ENCODE peak calls at places on chromosomes 12 and 14, in six cellular contexts. K is H9, P is IMR-90, M is neuronal stem cell, Q is mesenchymal stem cell, B is trophoblast cell. T is an unnamed sample.
A peak's percentile ranks its signal among the peaks of the same experiment; 100 is the strongest.

GRCh38 chr14:77301103-77301502 is 19.6 kb downstream of the POMT2 start:
- DNase-seq in K (peak; percentile 88), P (peak; percentile 85), M (peak; percentile 66), Q (peak; percentile 87), B (peak; percentile 90), T (peak; percentile 83)

GRCh38 chr12:99648183-99648582 is 630 bp downstream of the GARIN6 start:
- DNase-seq in K (no peak), P (no peak), M (no peak), Q (no peak), B (no peak), T (no peak)

GRCh38 chr12:114685869-114686268 is 1.9 kb upstream of the TBX3 start:
- DNase-seq in K (peak; percentile 53), P (peak; percentile 71), M (no peak), Q (no peak), B (no peak), T (no peak)

GRCh38 chr12:263574-263973 is 938 bp upstream of the SLC6A13 start:
- DNase-seq in K (no peak), P (peak; percentile 68), M (no peak), Q (no peak), B (peak; percentile 7), T (no peak)

GRCh38 chr14:86646688-86647687 is 1117.0 kb downstream of the FLRT2 start:
- DNase-seq in K (no peak), P (peak; percentile 70), M (no peak), Q (peak; percentile 28), B (peak; percentile 1), T (no peak)

GRCh38 chr14:55354500-55354899 is 57.1 kb downstream of the ATG14 start:
- DNase-seq in K (peak; percentile 76), P (peak; percentile 48), M (peak; percentile 9), Q (peak; percentile 56), B (peak; percentile 69), T (peak; percentile 21)

GRCh38 chr12:121784460-121784859 is 9.0 kb downstream of the RHOF start:
- DNase-seq in K (no peak), P (peak; percentile 93), M (no peak), Q (peak; percentile 83), B (peak; percentile 78), T (no peak)

GRCh38 chr14:60573943-60574496 is 65.1 kb downstream of the SIX6 start:
- DNase-seq in K (no peak), P (no peak), M (no peak), Q (no peak), B (no peak), T (no peak)

GRCh38 chr12:2229661-2230539 is 177.1 kb downstream of the CACNA1C start:
- DNase-seq in K (peak; percentile 89), P (no peak), M (no peak), Q (no peak), B (no peak), T (peak; percentile 67)

GRCh38 chr12:51009038-51009437 is 17.1 kb downstream of the SLC11A2 start:
- DNase-seq in K (no peak), P (no peak), M (no peak), Q (no peak), B (peak; percentile 48), T (no peak)

GRCh38 chr14:23883684-23884540 is 69.7 kb upstream of the DHRS4 start:
- DNase-seq in K (no peak), P (no peak), M (no peak), Q (no peak), B (no peak), T (no peak)

GRCh38 chr12:52230364-52231281 is 2.4 kb upstream of the KRT7 start:
- DNase-seq in K (no peak), P (peak; percentile 68), M (no peak), Q (peak; percentile 56), B (peak; percentile 96), T (no peak)

GRCh38 chr12:108724890-108725151 is 6.5 kb downstream of the CORO1C start:
- DNase-seq in K (no peak), P (no peak), M (no peak), Q (no peak), B (no peak), T (no peak)

GRCh38 chr14:89589400-89590128 is 172.5 kb upstream of the FOXN3 start:
- DNase-seq in K (no peak), P (no peak), M (no peak), Q (no peak), B (no peak), T (no peak)

GRCh38 chr12:19572920-19573558 is 133.7 kb downstream of the AEBP2 start:
- DNase-seq in K (peak; percentile 86), P (peak; percentile 66), M (no peak), Q (peak; percentile 55), B (peak; percentile 48), T (peak; percentile 69)

GRCh38 chr12:69987453-69988102 is 162.6 kb downstream of the MYRFL start:
- DNase-seq in K (no peak), P (peak; percentile 94), M (no peak), Q (peak; percentile 90), B (peak; percentile 95), T (no peak)

GRCh38 chr12:65962921-65963883 is 138.9 kb downstream of the HMGA2 start:
- DNase-seq in K (peak; percentile 77), P (no peak), M (no peak), Q (no peak), B (peak; percentile 37), T (peak; percentile 77)

GRCh38 chr12:69534389-69534822 is 50.9 kb upstream of the CCT2 start:
- DNase-seq in K (peak; percentile 89), P (peak; percentile 100), M (peak; percentile 75), Q (peak; percentile 100), B (peak; percentile 97), T (no peak)

GRCh38 chr12:107788281-107788680 is 13.8 kb downstream of the ASCL4 start:
- DNase-seq in K (no peak), P (no peak), M (no peak), Q (no peak), B (no peak), T (no peak)

GRCh38 chr12:100504820-100505219 is 31.2 kb downstream of the NR1H4 start:
- DNase-seq in K (no peak), P (no peak), M (no peak), Q (no peak), B (no peak), T (no peak)

GRCh38 chr14:90523544-90523943 is 126.7 kb downstream of the CALM1 start:
- DNase-seq in K (no peak), P (peak; percentile 45), M (no peak), Q (peak; percentile 35), B (peak; percentile 66), T (no peak)

GRCh38 chr14:77926942-77927341 is 127.0 kb downstream of the ADCK1 start:
- DNase-seq in K (no peak), P (no peak), M (no peak), Q (no peak), B (no peak), T (no peak)

GRCh38 chr12:88420460-88420859 is 159.8 kb downstream of the KITLG start:
- DNase-seq in K (no peak), P (peak; percentile 94), M (no peak), Q (peak; percentile 63), B (no peak), T (no peak)

DNA sequence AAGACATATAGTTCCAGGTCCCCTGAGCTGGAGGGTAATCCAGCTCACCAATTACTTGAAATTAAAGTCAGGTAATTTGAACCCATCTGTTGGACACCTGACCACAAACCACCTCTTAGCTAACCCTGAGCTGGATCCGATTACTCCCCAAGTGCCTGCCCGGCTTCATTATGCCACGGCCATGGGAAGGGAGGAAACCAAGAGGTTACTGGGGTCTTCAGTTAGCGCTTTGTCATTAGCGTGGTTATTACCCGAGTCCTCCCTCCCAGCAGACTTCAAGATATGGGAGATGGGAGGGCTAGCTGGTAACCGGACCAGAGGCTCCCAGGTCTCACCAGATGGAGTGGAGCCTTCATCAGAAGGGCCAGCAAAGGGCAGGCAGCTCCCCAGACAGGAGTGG is 1071.4 kb downstream of the BCL11B start:
- DNase-seq in K (no peak), P (no peak), M (no peak), Q (no peak), B (no peak), T (no peak)
- H4K91ac ChIP-seq in K (no peak overlapping the region), P (no peak overlapping the region), M (no peak overlapping the region), Q (no peak overlapping the region), B (no peak overlapping the region), T (no peak overlapping the region)

GRCh38 chr12:12474471-12474928 is 88.2 kb downstream of the DUSP16 start:
- DNase-seq in K (no peak), P (no peak), M (no peak), Q (no peak), B (no peak), T (no peak)
- H4K91ac ChIP-seq in K (no peak overlapping the region), P (no peak overlapping the region), M (no peak overlapping the region), Q (no peak overlapping the region), B (no peak overlapping the region), T (no peak overlapping the region)

GRCh38 chr14:104974665-104975390 is 3.3 kb downstream of the AHNAK2 start:
- DNase-seq in K (no peak), P (no peak), M (no peak), Q (no peak), B (no peak), T (no peak)

GRCh38 chr14:104977008-104977680 is 1.0 kb downstream of the AHNAK2 start:
- DNase-seq in K (no peak), P (no peak), M (no peak), Q (no peak), B (no peak), T (no peak)

GRCh38 chr14:104977681-104978647 is at the start of gene AHNAK2:
- DNase-seq in K (peak; percentile 92), P (peak; percentile 67), M (peak; percentile 82), Q (peak; percentile 81), B (peak; percentile 88), T (peak; percentile 88)

GRCh38 chr14:104975481-104976197 is 2.5 kb downstream of the AHNAK2 start:
- DNase-seq in K (peak; percentile 55), P (no peak), M (no peak), Q (no peak), B (peak; percentile 9), T (no peak)

DNA sequence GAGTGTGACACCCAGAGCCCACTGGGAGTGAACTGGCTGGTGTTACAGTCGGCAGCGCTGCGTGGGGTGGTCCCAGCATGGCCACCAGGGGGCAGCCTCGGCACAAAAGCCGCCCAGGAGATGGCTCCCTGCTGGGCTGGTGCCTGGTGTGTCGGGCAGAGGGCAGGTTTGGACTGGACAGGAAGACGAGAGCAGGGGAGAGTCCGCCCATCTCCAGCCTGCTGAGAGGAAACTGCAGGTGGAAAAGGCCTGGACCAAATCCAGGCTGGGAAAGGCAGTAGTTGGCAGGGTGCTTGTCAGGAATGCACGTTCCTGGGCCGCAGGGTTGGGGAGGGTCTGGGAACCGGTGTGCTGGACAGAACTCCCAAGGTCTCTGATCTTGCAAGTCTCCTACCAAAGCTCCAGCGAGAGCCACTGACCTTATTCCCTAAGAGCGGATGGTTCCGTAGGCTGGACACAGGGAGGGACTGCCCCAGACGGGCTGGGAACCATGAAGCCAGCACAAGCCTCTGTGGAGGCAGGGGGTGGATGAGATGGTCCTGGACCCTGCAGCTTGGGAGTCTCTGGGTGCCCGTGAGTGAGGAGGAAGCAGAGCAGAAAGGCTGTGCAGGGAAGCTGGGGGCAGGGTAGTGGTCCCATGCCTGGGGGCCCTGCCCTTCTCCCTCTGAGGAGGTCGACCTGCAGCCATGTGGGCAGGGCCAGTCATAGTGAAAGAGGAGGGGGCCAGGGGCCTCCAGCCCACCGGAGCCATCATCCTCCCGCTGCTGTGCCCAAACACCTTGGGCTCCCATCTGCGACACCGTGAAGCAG is 1.8 kb downstream of the AHNAK2 start:
- DNase-seq in K (peak; percentile 70), P (peak; percentile 72), M (peak; percentile 67), Q (peak; percentile 81), B (peak; percentile 92), T (peak; percentile 90)
- H4K91ac ChIP-seq in K (no peak overlapping the region), P (no peak overlapping the region), M (no peak overlapping the region), Q (peak overlapping the region; percentile 35), B (no peak overlapping the region), T (no peak overlapping the region)

DNA sequence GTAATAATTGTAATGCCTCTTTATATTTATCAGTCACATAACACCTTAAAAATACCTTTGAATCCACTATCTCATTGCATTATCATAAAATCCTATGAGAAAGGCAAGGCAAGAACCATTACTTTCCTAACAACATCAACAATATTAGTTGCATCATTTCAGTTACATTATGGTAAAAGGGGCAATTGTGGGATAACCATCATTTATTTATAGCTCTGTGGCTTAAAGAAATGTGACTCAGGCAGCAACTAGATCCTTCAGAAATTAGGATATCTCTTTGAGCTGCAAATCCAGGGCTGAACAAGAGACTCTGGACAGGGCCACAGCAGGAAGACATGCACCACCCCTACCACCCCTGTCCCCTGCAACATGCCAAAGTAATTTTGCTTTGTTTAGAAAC is 36.4 kb downstream of the EPS8 start:
- DNase-seq in K (no peak), P (peak; percentile 80), M (no peak), Q (peak; percentile 65), B (no peak), T (no peak)
- H4K91ac ChIP-seq in K (no peak overlapping the region), P (no peak overlapping the region), M (no peak overlapping the region), Q (no peak overlapping the region), B (no peak overlapping the region), T (no peak overlapping the region)

T was measured in H1.